ENCODE peak calls at places on chromosomes 5 and 9, in eight cellular contexts. One of them, this sample, is unnamed.

GRCh38 chr5:142529626-142530278 is 156.1 kb downstream of the FGF1 start:
- DNase-seq in neural progenitor cell: no peak
- DNase-seq in mammary epithelial cell: peak; percentile 97
- DNase-seq in neuronal stem cell: no peak
- DNase-seq in astrocyte: peak; percentile 88
- DNase-seq in OCI-LY7: no peak
- DNase-seq in mesenchymal stem cell: no peak
- DNase-seq in GM23248: peak; percentile 93
- DNase-seq in this sample: peak; percentile 46

GRCh38 chr9:103037508-103038477 is 42.7 kb downstream of the CYLC2 start:
- DNase-seq in astrocyte: peak; percentile 3
- DNase-seq in mammary epithelial cell: no peak
- DNase-seq in GM23248: no peak
- DNase-seq in mesenchymal stem cell: no peak
- DNase-seq in OCI-LY7: no peak
- DNase-seq in neural progenitor cell: no peak
- DNase-seq in neuronal stem cell: no peak
- DNase-seq in this sample: no peak

GRCh38 chr9:128275198-128276007 is at the start of gene GOLGA2:
- DNase-seq in mesenchymal stem cell: peak; percentile 85
- DNase-seq in OCI-LY7: no peak
- DNase-seq in mammary epithelial cell: no peak
- DNase-seq in neuronal stem cell: peak; percentile 48
- DNase-seq in neural progenitor cell: peak; percentile 82
- DNase-seq in GM23248: peak; percentile 62
- DNase-seq in astrocyte: peak; percentile 67
- DNase-seq in this sample: no peak

GRCh38 chr9:112446080-112446479 is 40.5 kb upstream of the KIAA1958 start:
- DNase-seq in neuronal stem cell: no peak
- DNase-seq in GM23248: no peak
- DNase-seq in mammary epithelial cell: no peak
- DNase-seq in mesenchymal stem cell: no peak
- DNase-seq in neural progenitor cell: no peak
- DNase-seq in OCI-LY7: no peak
- DNase-seq in astrocyte: no peak
- DNase-seq in this sample: no peak

GRCh38 chr5:135545115-135545514 is 9.4 kb upstream of the NEUROG1 start:
- DNase-seq in OCI-LY7: no peak
- DNase-seq in GM23248: no peak
- DNase-seq in astrocyte: no peak
- DNase-seq in neuronal stem cell: no peak
- DNase-seq in neural progenitor cell: peak; percentile 80
- DNase-seq in mesenchymal stem cell: no peak
- DNase-seq in mammary epithelial cell: no peak
- DNase-seq in this sample: no peak

GRCh38 chr5:171387970-171388815 is 544 bp downstream of the NPM1 start:
- DNase-seq in mesenchymal stem cell: peak; percentile 85
- DNase-seq in neural progenitor cell: peak; percentile 81
- DNase-seq in mammary epithelial cell: peak; percentile 74
- DNase-seq in neuronal stem cell: peak; percentile 58
- DNase-seq in OCI-LY7: peak; percentile 87
- DNase-seq in astrocyte: peak; percentile 56
- DNase-seq in GM23248: peak; percentile 91
- DNase-seq in this sample: peak; percentile 51

GRCh38 chr9:134177624-134178393 is 13.4 kb upstream of the RNU6ATAC start:
- DNase-seq in mammary epithelial cell: no peak
- DNase-seq in neural progenitor cell: no peak
- DNase-seq in mesenchymal stem cell: no peak
- DNase-seq in astrocyte: no peak
- DNase-seq in OCI-LY7: no peak
- DNase-seq in GM23248: no peak
- DNase-seq in neuronal stem cell: no peak
- DNase-seq in this sample: no peak

GRCh38 chr5:139875957-139876356 is 80.3 kb downstream of the PSD2 start:
- DNase-seq in mammary epithelial cell: no peak
- DNase-seq in astrocyte: no peak
- DNase-seq in OCI-LY7: no peak
- DNase-seq in mesenchymal stem cell: no peak
- DNase-seq in GM23248: no peak
- DNase-seq in neuronal stem cell: no peak
- DNase-seq in neural progenitor cell: no peak
- DNase-seq in this sample: no peak

GRCh38 chr5:171428849-171429542 is 9.5 kb downstream of the FGF18 start:
- DNase-seq in mesenchymal stem cell: no peak
- DNase-seq in mammary epithelial cell: no peak
- DNase-seq in neuronal stem cell: no peak
- DNase-seq in GM23248: no peak
- DNase-seq in neural progenitor cell: no peak
- DNase-seq in astrocyte: no peak
- DNase-seq in OCI-LY7: no peak
- DNase-seq in this sample: no peak

GRCh38 chr9:21455320-21455719 is 15.1 kb downstream of the IFNA1 start:
- DNase-seq in GM23248: peak; percentile 65
- DNase-seq in astrocyte: no peak
- DNase-seq in neural progenitor cell: peak; percentile 54
- DNase-seq in OCI-LY7: peak; percentile 22
- DNase-seq in mammary epithelial cell: peak; percentile 19
- DNase-seq in neuronal stem cell: no peak
- DNase-seq in mesenchymal stem cell: peak; percentile 38
- DNase-seq in this sample: no peak

GRCh38 chr9:80644044-80644443 is 1045.3 kb downstream of the TLE1 start:
- DNase-seq in OCI-LY7: no peak
- DNase-seq in mesenchymal stem cell: no peak
- DNase-seq in astrocyte: no peak
- DNase-seq in mammary epithelial cell: no peak
- DNase-seq in GM23248: no peak
- DNase-seq in neural progenitor cell: no peak
- DNase-seq in neuronal stem cell: no peak
- DNase-seq in this sample: no peak

GRCh38 chr9:95409650-95410426 is 92.3 kb upstream of the FANCC start:
- DNase-seq in neuronal stem cell: no peak
- DNase-seq in GM23248: peak; percentile 84
- DNase-seq in mesenchymal stem cell: peak; percentile 94
- DNase-seq in OCI-LY7: no peak
- DNase-seq in mammary epithelial cell: peak; percentile 48
- DNase-seq in astrocyte: peak; percentile 77
- DNase-seq in neural progenitor cell: no peak
- DNase-seq in this sample: peak; percentile 92

GRCh38 chr5:152523964-152524363 is 118.9 kb upstream of the NMUR2 start:
- DNase-seq in mammary epithelial cell: peak; percentile 41
- DNase-seq in GM23248: peak; percentile 68
- DNase-seq in astrocyte: no peak
- DNase-seq in neural progenitor cell: no peak
- DNase-seq in mesenchymal stem cell: no peak
- DNase-seq in OCI-LY7: no peak
- DNase-seq in neuronal stem cell: no peak
- DNase-seq in this sample: no peak

GRCh38 chr5:127536687-127537086 is 19.2 kb downstream of the PRRC1 start:
- DNase-seq in astrocyte: peak; percentile 6
- DNase-seq in mesenchymal stem cell: peak; percentile 21
- DNase-seq in neural progenitor cell: no peak
- DNase-seq in neuronal stem cell: no peak
- DNase-seq in mammary epithelial cell: no peak
- DNase-seq in OCI-LY7: peak; percentile 11
- DNase-seq in GM23248: peak; percentile 43
- DNase-seq in this sample: no peak

GRCh38 chr5:24816206-24816605 is 171.4 kb upstream of the CDH10 start:
- DNase-seq in mammary epithelial cell: no peak
- DNase-seq in mesenchymal stem cell: no peak
- DNase-seq in OCI-LY7: no peak
- DNase-seq in astrocyte: peak; percentile 10
- DNase-seq in neural progenitor cell: no peak
- DNase-seq in neuronal stem cell: no peak
- DNase-seq in GM23248: no peak
- DNase-seq in this sample: no peak

GRCh38 chr5:142466195-142466951 is 141.6 kb upstream of the SPRY4 start:
- DNase-seq in astrocyte: peak; percentile 55
- DNase-seq in mesenchymal stem cell: peak; percentile 42
- DNase-seq in neuronal stem cell: no peak
- DNase-seq in GM23248: peak; percentile 76
- DNase-seq in mammary epithelial cell: peak; percentile 21
- DNase-seq in neural progenitor cell: no peak
- DNase-seq in OCI-LY7: no peak
- DNase-seq in this sample: no peak

GRCh38 chr5:19608434-19608833 is 379.6 kb downstream of the CDH18 start:
- DNase-seq in mesenchymal stem cell: peak; percentile 3
- DNase-seq in neuronal stem cell: no peak
- DNase-seq in neural progenitor cell: no peak
- DNase-seq in OCI-LY7: peak; percentile 29
- DNase-seq in mammary epithelial cell: peak; percentile 6
- DNase-seq in astrocyte: peak; percentile 10
- DNase-seq in GM23248: no peak
- DNase-seq in this sample: no peak

GRCh38 chr5:135242021-135242480 is 157.0 kb downstream of the MACROH2A1 start:
- DNase-seq in mammary epithelial cell: peak; percentile 54
- DNase-seq in neuronal stem cell: no peak
- DNase-seq in astrocyte: peak; percentile 69
- DNase-seq in OCI-LY7: no peak
- DNase-seq in GM23248: peak; percentile 72
- DNase-seq in neural progenitor cell: no peak
- DNase-seq in mesenchymal stem cell: peak; percentile 58
- DNase-seq in this sample: no peak

GRCh38 chr5:134275822-134276221 is 49.9 kb upstream of the PPP2CA start:
- DNase-seq in mesenchymal stem cell: peak; percentile 18
- DNase-seq in mammary epithelial cell: no peak
- DNase-seq in OCI-LY7: no peak
- DNase-seq in neuronal stem cell: no peak
- DNase-seq in GM23248: no peak
- DNase-seq in astrocyte: no peak
- DNase-seq in neural progenitor cell: no peak
- DNase-seq in this sample: no peak

GRCh38 chr5:135491038-135491551 is 38.9 kb upstream of the TIFAB start:
- DNase-seq in neural progenitor cell: peak; percentile 52
- DNase-seq in neuronal stem cell: no peak
- DNase-seq in OCI-LY7: no peak
- DNase-seq in GM23248: no peak
- DNase-seq in mesenchymal stem cell: no peak
- DNase-seq in mammary epithelial cell: no peak
- DNase-seq in astrocyte: no peak
- DNase-seq in this sample: no peak

GRCh38 chr5:88877826-88878225 is 5.2 kb downstream of the MEF2C start:
- DNase-seq in neural progenitor cell: no peak
- DNase-seq in OCI-LY7: no peak
- DNase-seq in mammary epithelial cell: no peak
- DNase-seq in neuronal stem cell: no peak
- DNase-seq in astrocyte: no peak
- DNase-seq in GM23248: no peak
- DNase-seq in mesenchymal stem cell: no peak
- DNase-seq in this sample: no peak

GRCh38 chr9:91761362-91761761 is 188.7 kb downstream of the ROR2 start:
- DNase-seq in mammary epithelial cell: no peak
- DNase-seq in GM23248: no peak
- DNase-seq in neuronal stem cell: no peak
- DNase-seq in OCI-LY7: no peak
- DNase-seq in mesenchymal stem cell: no peak
- DNase-seq in neural progenitor cell: no peak
- DNase-seq in astrocyte: no peak
- DNase-seq in this sample: no peak

GRCh38 chr5:14463629-14464028 is 118.0 kb upstream of the OTULINL start:
- DNase-seq in neural progenitor cell: no peak
- DNase-seq in mesenchymal stem cell: peak; percentile 71
- DNase-seq in astrocyte: peak; percentile 73
- DNase-seq in GM23248: peak; percentile 81
- DNase-seq in mammary epithelial cell: peak; percentile 72
- DNase-seq in OCI-LY7: no peak
- DNase-seq in neuronal stem cell: no peak
- DNase-seq in this sample: peak; percentile 76

GRCh38 chr5:107555425-107556090 is 115.2 kb downstream of the EFNA5 start:
- DNase-seq in mammary epithelial cell: peak; percentile 57
- DNase-seq in OCI-LY7: no peak
- DNase-seq in GM23248: peak; percentile 27
- DNase-seq in mesenchymal stem cell: no peak
- DNase-seq in neuronal stem cell: no peak
- DNase-seq in astrocyte: peak; percentile 59
- DNase-seq in neural progenitor cell: no peak
- DNase-seq in this sample: no peak

DNA sequence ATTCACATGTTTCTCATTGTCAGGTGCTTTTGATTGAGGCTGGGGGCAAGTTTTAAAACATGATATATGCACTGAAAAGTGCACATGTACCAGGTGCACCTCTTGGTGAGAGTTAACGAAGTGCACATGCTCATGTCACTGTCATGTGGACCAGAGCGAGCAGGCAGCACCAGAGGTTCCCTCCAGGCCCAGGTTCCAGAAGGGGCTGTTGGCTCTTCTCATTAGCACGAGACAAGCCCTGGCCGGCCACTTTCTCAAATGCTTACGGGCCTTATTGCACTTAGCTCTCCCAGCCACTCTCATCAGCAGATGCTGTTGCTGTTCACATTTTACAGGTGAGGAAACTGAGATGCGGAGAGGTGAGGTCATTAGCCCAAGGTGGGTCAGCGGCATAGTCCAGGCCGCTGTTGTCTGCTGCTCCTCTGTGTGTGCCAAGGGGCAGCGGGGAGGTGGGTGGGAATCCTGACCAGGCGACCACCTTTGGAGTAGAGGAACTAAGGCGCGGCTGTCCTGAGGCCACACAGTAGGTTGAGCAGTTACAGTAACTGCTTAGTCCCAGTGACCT is 27.4 kb downstream of the TENT4A start:
- DNase-seq in astrocyte: no peak
- DNase-seq in neural progenitor cell: no peak
- DNase-seq in OCI-LY7: no peak
- DNase-seq in GM23248: no peak
- DNase-seq in mammary epithelial cell: no peak
- DNase-seq in mesenchymal stem cell: no peak
- DNase-seq in neuronal stem cell: no peak
- DNase-seq in this sample: no peak
- H3K36me3 ChIP-seq in astrocyte: peaks cover 9% of the 10 kb centered on the region
- H3K36me3 ChIP-seq in neural progenitor cell: no peaks in the 10 kb centered on the region
- H3K36me3 ChIP-seq in OCI-LY7: peaks cover 90% of the 10 kb centered on the region
- H3K36me3 ChIP-seq in GM23248: peaks cover 20% of the 10 kb centered on the region
- H3K36me3 ChIP-seq in mammary epithelial cell: peaks cover 19% of the 10 kb centered on the region
- H3K36me3 ChIP-seq in mesenchymal stem cell: peaks cover 47% of the 10 kb centered on the region
- H3K36me3 ChIP-seq in neuronal stem cell: peaks cover 93% of the 10 kb centered on the region
- H3K36me3 ChIP-seq in this sample: peaks cover 33% of the 10 kb centered on the region

GRCh38 chr9:84297162-84297821 is 43.3 kb downstream of the SLC28A3 start:
- DNase-seq in neuronal stem cell: no peak
- DNase-seq in neural progenitor cell: no peak
- DNase-seq in mammary epithelial cell: peak; percentile 26
- DNase-seq in mesenchymal stem cell: peak; percentile 48
- DNase-seq in GM23248: peak; percentile 73
- DNase-seq in astrocyte: peak; percentile 77
- DNase-seq in OCI-LY7: no peak
- DNase-seq in this sample: no peak
- H2AFZ ChIP-seq in neuronal stem cell: no peak overlapping the region
- H2AFZ ChIP-seq in neural progenitor cell: no peak overlapping the region
- H2AFZ ChIP-seq in mammary epithelial cell: peak overlapping the region; percentile 14
- H2AFZ ChIP-seq in mesenchymal stem cell: no peak overlapping the region
- H2AFZ ChIP-seq in GM23248: peak overlapping the region; percentile 56
- H2AFZ ChIP-seq in astrocyte: no peak overlapping the region
- H2AFZ ChIP-seq in OCI-LY7: no peak overlapping the region
- H2AFZ ChIP-seq in this sample: no peak overlapping the region

GRCh38 chr5:113002423-113002822 is 25.8 kb downstream of the DCP2 start:
- DNase-seq in mesenchymal stem cell: no peak
- DNase-seq in neural progenitor cell: no peak
- DNase-seq in OCI-LY7: no peak
- DNase-seq in astrocyte: no peak
- DNase-seq in neuronal stem cell: no peak
- DNase-seq in mammary epithelial cell: no peak
- DNase-seq in GM23248: no peak
- DNase-seq in this sample: no peak
- H3K36me3 ChIP-seq in mesenchymal stem cell: peaks cover 12% of the 10 kb centered on the region
- H3K36me3 ChIP-seq in neural progenitor cell: peaks cover 18% of the 10 kb centered on the region
- H3K36me3 ChIP-seq in OCI-LY7: peaks cover 87% of the 10 kb centered on the region
- H3K36me3 ChIP-seq in astrocyte: peaks cover 11% of the 10 kb centered on the region
- H3K36me3 ChIP-seq in neuronal stem cell: peaks cover 97% of the 10 kb centered on the region
- H3K36me3 ChIP-seq in mammary epithelial cell: peaks cover 10% of the 10 kb centered on the region
- H3K36me3 ChIP-seq in GM23248: peaks cover 37% of the 10 kb centered on the region
- H3K36me3 ChIP-seq in this sample: peaks cover 21% of the 10 kb centered on the region

GRCh38 chr9:89553451-89554020 is 51.3 kb upstream of the GADD45G start:
- DNase-seq in mesenchymal stem cell: no peak
- DNase-seq in GM23248: no peak
- DNase-seq in OCI-LY7: peak; percentile 28
- DNase-seq in mammary epithelial cell: no peak
- DNase-seq in neuronal stem cell: no peak
- DNase-seq in astrocyte: no peak
- DNase-seq in neural progenitor cell: no peak
- DNase-seq in this sample: no peak
- H2AFZ ChIP-seq in mesenchymal stem cell: no peak overlapping the region
- H2AFZ ChIP-seq in GM23248: no peak overlapping the region
- H2AFZ ChIP-seq in OCI-LY7: no peak overlapping the region
- H2AFZ ChIP-seq in mammary epithelial cell: no peak overlapping the region
- H2AFZ ChIP-seq in neuronal stem cell: no peak overlapping the region
- H2AFZ ChIP-seq in astrocyte: no peak overlapping the region
- H2AFZ ChIP-seq in neural progenitor cell: no peak overlapping the region
- H2AFZ ChIP-seq in this sample: no peak overlapping the region

This sample was measured in PC-9.